ENCODE peak calls at places on chromosomes 12 and 14, in seven cellular contexts. One of them, this sample, is unnamed.

GRCh38 chr12:100268835-100269564 is 2.0 kb downstream of the SCYL2 start:
- DNase-seq in HepG2: no peak
- DNase-seq in HCT116: no peak
- DNase-seq in SK-N-SH: no peak
- DNase-seq in H1: no peak
- DNase-seq in K562: peak; percentile 32
- DNase-seq in GM12878: no peak
- DNase-seq in this sample: peak; percentile 12

GRCh38 chr14:76376001-76376404 is at the start of gene ESRRB:
- DNase-seq in H1: no peak
- DNase-seq in SK-N-SH: peak; percentile 54
- DNase-seq in K562: no peak
- DNase-seq in GM12878: no peak
- DNase-seq in HepG2: no peak
- DNase-seq in HCT116: peak; percentile 65
- DNase-seq in this sample: peak; percentile 75

GRCh38 chr12:3295648-3296408 is 195.2 kb upstream of the PRMT8 start:
- DNase-seq in GM12878: no peak
- DNase-seq in HCT116: no peak
- DNase-seq in K562: no peak
- DNase-seq in H1: no peak
- DNase-seq in HepG2: no peak
- DNase-seq in SK-N-SH: no peak
- DNase-seq in this sample: no peak

GRCh38 chr12:71517145-71517846 is 77.7 kb downstream of the LGR5 start:
- DNase-seq in SK-N-SH: no peak
- DNase-seq in H1: no peak
- DNase-seq in HCT116: no peak
- DNase-seq in HepG2: no peak
- DNase-seq in GM12878: no peak
- DNase-seq in K562: no peak
- DNase-seq in this sample: no peak

GRCh38 chr12:45944771-45945170 is 45.6 kb downstream of the SCAF11 start:
- DNase-seq in SK-N-SH: no peak
- DNase-seq in HepG2: no peak
- DNase-seq in GM12878: no peak
- DNase-seq in HCT116: no peak
- DNase-seq in K562: no peak
- DNase-seq in H1: no peak
- DNase-seq in this sample: no peak

GRCh38 chr14:31188744-31189143 is 18.8 kb downstream of the HECTD1 start:
- DNase-seq in GM12878: no peak
- DNase-seq in SK-N-SH: no peak
- DNase-seq in HCT116: no peak
- DNase-seq in HepG2: no peak
- DNase-seq in K562: no peak
- DNase-seq in H1: no peak
- DNase-seq in this sample: no peak

GRCh38 chr12:104090685-104091084 is 26.4 kb downstream of the HCFC2 start:
- DNase-seq in HCT116: no peak
- DNase-seq in GM12878: no peak
- DNase-seq in HepG2: no peak
- DNase-seq in K562: peak; percentile 20
- DNase-seq in SK-N-SH: no peak
- DNase-seq in H1: no peak
- DNase-seq in this sample: peak; percentile 20

GRCh38 chr12:100329800-100330199 is 27.1 kb upstream of the SLC17A8 start:
- DNase-seq in K562: no peak
- DNase-seq in SK-N-SH: no peak
- DNase-seq in HCT116: no peak
- DNase-seq in HepG2: no peak
- DNase-seq in GM12878: peak; percentile 77
- DNase-seq in H1: no peak
- DNase-seq in this sample: no peak

GRCh38 chr12:57552692-57553321 is 3.0 kb downstream of the KIF5A start:
- DNase-seq in SK-N-SH: no peak
- DNase-seq in H1: no peak
- DNase-seq in K562: peak; percentile 81
- DNase-seq in GM12878: no peak
- DNase-seq in HepG2: no peak
- DNase-seq in HCT116: no peak
- DNase-seq in this sample: no peak

GRCh38 chr12:67705394-67706370 is 57.1 kb downstream of the DYRK2 start:
- DNase-seq in H1: no peak
- DNase-seq in K562: no peak
- DNase-seq in HCT116: no peak
- DNase-seq in HepG2: no peak
- DNase-seq in SK-N-SH: peak; percentile 17
- DNase-seq in GM12878: no peak
- DNase-seq in this sample: no peak

GRCh38 chr12:2582631-2583616 is 211.8 kb upstream of the FKBP4 start:
- DNase-seq in HCT116: peak; percentile 10
- DNase-seq in H1: peak; percentile 89
- DNase-seq in K562: peak; percentile 61
- DNase-seq in GM12878: no peak
- DNase-seq in SK-N-SH: peak; percentile 92
- DNase-seq in HepG2: peak; percentile 22
- DNase-seq in this sample: peak; percentile 66

GRCh38 chr12:10392394-10392930 is 2.6 kb upstream of the KLRK1 start:
- DNase-seq in HepG2: no peak
- DNase-seq in H1: no peak
- DNase-seq in SK-N-SH: no peak
- DNase-seq in K562: peak; percentile 52
- DNase-seq in GM12878: peak; percentile 77
- DNase-seq in HCT116: peak; percentile 79
- DNase-seq in this sample: peak; percentile 87

GRCh38 chr12:53365245-53365904 is 14.6 kb upstream of the SP1 start:
- DNase-seq in H1: no peak
- DNase-seq in K562: peak; percentile 82
- DNase-seq in SK-N-SH: no peak
- DNase-seq in HCT116: no peak
- DNase-seq in GM12878: no peak
- DNase-seq in HepG2: no peak
- DNase-seq in this sample: no peak

GRCh38 chr12:1504304-1505150 is 89.9 kb downstream of the FBXL14 start:
- DNase-seq in HCT116: no peak
- DNase-seq in K562: no peak
- DNase-seq in GM12878: no peak
- DNase-seq in SK-N-SH: no peak
- DNase-seq in H1: peak; percentile 22
- DNase-seq in HepG2: no peak
- DNase-seq in this sample: no peak

GRCh38 chr12:85831327-85831990 is 4.8 kb downstream of the RASSF9 start:
- DNase-seq in GM12878: no peak
- DNase-seq in HCT116: no peak
- DNase-seq in SK-N-SH: no peak
- DNase-seq in HepG2: no peak
- DNase-seq in H1: no peak
- DNase-seq in K562: no peak
- DNase-seq in this sample: no peak

GRCh38 chr12:40566246-40566645 is 126.0 kb upstream of the CNTN1 start:
- DNase-seq in HepG2: no peak
- DNase-seq in HCT116: no peak
- DNase-seq in GM12878: no peak
- DNase-seq in H1: no peak
- DNase-seq in SK-N-SH: no peak
- DNase-seq in K562: no peak
- DNase-seq in this sample: no peak

GRCh38 chr12:120249266-120249874 is 16.2 kb downstream of the PXN start:
- DNase-seq in GM12878: no peak
- DNase-seq in HepG2: no peak
- DNase-seq in H1: no peak
- DNase-seq in SK-N-SH: no peak
- DNase-seq in HCT116: no peak
- DNase-seq in K562: peak; percentile 60
- DNase-seq in this sample: no peak

GRCh38 chr12:52229836-52230343 is 3.2 kb upstream of the KRT7 start:
- DNase-seq in SK-N-SH: peak; percentile 8
- DNase-seq in HepG2: no peak
- DNase-seq in GM12878: no peak
- DNase-seq in K562: no peak
- DNase-seq in H1: no peak
- DNase-seq in HCT116: no peak
- DNase-seq in this sample: no peak

GRCh38 chr12:101686176-101686575 is 11.3 kb upstream of the CHPT1 start:
- DNase-seq in HepG2: no peak
- DNase-seq in GM12878: no peak
- DNase-seq in HCT116: no peak
- DNase-seq in SK-N-SH: no peak
- DNase-seq in K562: no peak
- DNase-seq in H1: no peak
- DNase-seq in this sample: no peak

GRCh38 chr12:45290218-45290609 is 74.3 kb downstream of the ANO6 start:
- DNase-seq in HCT116: no peak
- DNase-seq in GM12878: no peak
- DNase-seq in K562: no peak
- DNase-seq in SK-N-SH: no peak
- DNase-seq in HepG2: no peak
- DNase-seq in H1: no peak
- DNase-seq in this sample: no peak

GRCh38 chr12:74254784-74255183 is 282.9 kb upstream of the ATXN7L3B start:
- DNase-seq in K562: no peak
- DNase-seq in SK-N-SH: no peak
- DNase-seq in GM12878: no peak
- DNase-seq in HCT116: no peak
- DNase-seq in H1: no peak
- DNase-seq in HepG2: no peak
- DNase-seq in this sample: no peak
- TF ChIP-seq JUND in K562: no peak
- TF ChIP-seq JUND in SK-N-SH: no peak
- TF ChIP-seq JUND in GM12878: no peak
- TF ChIP-seq JUND in HCT116: no peak
- TF ChIP-seq JUND in H1: no peak
- TF ChIP-seq JUND in HepG2: no peak
- TF ChIP-seq JUND in this sample: no peak

DNA sequence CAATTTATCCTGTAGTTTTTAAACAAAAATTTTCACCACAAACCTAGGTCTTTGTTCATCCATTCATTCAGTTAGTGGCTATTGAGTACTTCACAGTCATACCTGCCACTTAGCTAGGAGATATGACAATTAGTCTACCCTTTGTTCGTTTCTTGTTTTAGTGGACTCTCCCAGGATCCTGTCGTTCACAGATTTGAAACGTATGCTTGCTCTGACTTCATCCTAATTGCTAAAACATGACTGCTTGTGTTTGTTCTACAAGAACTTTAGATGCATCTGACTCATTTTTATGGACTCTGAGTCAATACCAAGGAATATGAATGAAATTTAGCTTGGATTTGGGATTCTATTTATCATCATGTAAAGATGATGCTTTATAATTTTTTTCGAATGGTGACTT is 69.5 kb downstream of the TBC1D30 start:
- DNase-seq in SK-N-SH: no peak
- DNase-seq in HepG2: no peak
- DNase-seq in HCT116: no peak
- DNase-seq in K562: no peak
- DNase-seq in H1: no peak
- DNase-seq in GM12878: no peak
- DNase-seq in this sample: no peak
- TF ChIP-seq JUND in SK-N-SH: no peak
- TF ChIP-seq JUND in HepG2: no peak
- TF ChIP-seq JUND in HCT116: no peak
- TF ChIP-seq JUND in K562: no peak
- TF ChIP-seq JUND in H1: no peak
- TF ChIP-seq JUND in GM12878: no peak
- TF ChIP-seq JUND in this sample: no peak

GRCh38 chr14:73250781-73251500 is 13.6 kb downstream of the PAPLN start:
- DNase-seq in GM12878: no peak
- DNase-seq in HCT116: no peak
- DNase-seq in K562: no peak
- DNase-seq in HepG2: no peak
- DNase-seq in H1: no peak
- DNase-seq in SK-N-SH: no peak
- DNase-seq in this sample: no peak
- TF ChIP-seq JUND in GM12878: no peak
- TF ChIP-seq JUND in HCT116: no peak
- TF ChIP-seq JUND in K562: no peak
- TF ChIP-seq JUND in HepG2: no peak
- TF ChIP-seq JUND in H1: no peak
- TF ChIP-seq JUND in SK-N-SH: no peak
- TF ChIP-seq JUND in this sample: no peak

GRCh38 chr12:49692851-49693250 is 14.4 kb downstream of the FMNL3 start:
- DNase-seq in K562: no peak
- DNase-seq in GM12878: no peak
- DNase-seq in SK-N-SH: no peak
- DNase-seq in HepG2: no peak
- DNase-seq in H1: no peak
- DNase-seq in HCT116: no peak
- DNase-seq in this sample: no peak
- TF ChIP-seq JUND in K562: no peak
- TF ChIP-seq JUND in GM12878: no peak
- TF ChIP-seq JUND in SK-N-SH: no peak
- TF ChIP-seq JUND in HepG2: no peak
- TF ChIP-seq JUND in H1: peak; percentile 43
- TF ChIP-seq JUND in HCT116: no peak
- TF ChIP-seq JUND in this sample: no peak

GRCh38 chr14:58298477-58298879 is at the start of gene ARID4A:
- DNase-seq in HepG2: no peak
- DNase-seq in HCT116: no peak
- DNase-seq in K562: no peak
- DNase-seq in H1: peak; percentile 81
- DNase-seq in SK-N-SH: no peak
- DNase-seq in GM12878: no peak
- DNase-seq in this sample: no peak
- TF ChIP-seq JUND in HepG2: no peak
- TF ChIP-seq JUND in HCT116: no peak
- TF ChIP-seq JUND in K562: no peak
- TF ChIP-seq JUND in H1: no peak
- TF ChIP-seq JUND in SK-N-SH: no peak
- TF ChIP-seq JUND in GM12878: no peak
- TF ChIP-seq JUND in this sample: no peak

GRCh38 chr12:110137786-110138185 is 13.6 kb downstream of the IFT81 start:
- DNase-seq in K562: no peak
- DNase-seq in HCT116: no peak
- DNase-seq in SK-N-SH: no peak
- DNase-seq in GM12878: no peak
- DNase-seq in HepG2: no peak
- DNase-seq in H1: no peak
- DNase-seq in this sample: no peak

GRCh38 chr12:110135806-110136205 is 11.6 kb downstream of the IFT81 start:
- DNase-seq in K562: no peak
- DNase-seq in HepG2: no peak
- DNase-seq in GM12878: no peak
- DNase-seq in SK-N-SH: no peak
- DNase-seq in H1: no peak
- DNase-seq in HCT116: no peak
- DNase-seq in this sample: no peak

GRCh38 chr12:110141389-110141788 is 17.2 kb downstream of the IFT81 start:
- DNase-seq in GM12878: no peak
- DNase-seq in HepG2: no peak
- DNase-seq in HCT116: no peak
- DNase-seq in K562: no peak
- DNase-seq in SK-N-SH: no peak
- DNase-seq in H1: no peak
- DNase-seq in this sample: no peak
- TF ChIP-seq JUND in GM12878: no peak
- TF ChIP-seq JUND in HepG2: no peak
- TF ChIP-seq JUND in HCT116: no peak
- TF ChIP-seq JUND in K562: no peak
- TF ChIP-seq JUND in SK-N-SH: no peak
- TF ChIP-seq JUND in H1: no peak
- TF ChIP-seq JUND in this sample: no peak